ENCODE peak calls at places on chromosome 17, in six cellular contexts. One of them, this sample, is unnamed.

GRCh38 chr17:32541640-32542039 is 54.8 kb downstream of the CDK5R1 start:
- DNase-seq in neural crest cell: no peak
- DNase-seq in heart left ventricle: no peak
- DNase-seq in ovary: no peak
- DNase-seq in H9: no peak
- DNase-seq in heart right ventricle: no peak
- DNase-seq in this sample: no peak

GRCh38 chr17:6706996-6707395 is 6.2 kb downstream of the SLC13A5 start:
- DNase-seq in ovary: no peak
- DNase-seq in heart left ventricle: no peak
- DNase-seq in H9: no peak
- DNase-seq in heart right ventricle: no peak
- DNase-seq in neural crest cell: no peak
- DNase-seq in this sample: no peak

GRCh38 chr17:31610301-31610910 is 218.9 kb downstream of the RAB11FIP4 start:
- DNase-seq in neural crest cell: no peak
- DNase-seq in H9: peak
- DNase-seq in ovary: no peak
- DNase-seq in heart left ventricle: no peak
- DNase-seq in heart right ventricle: no peak
- DNase-seq in this sample: no peak

GRCh38 chr17:53626286-53626685 is 196.4 kb upstream of the KIF2B start:
- DNase-seq in heart right ventricle: no peak
- DNase-seq in H9: no peak
- DNase-seq in neural crest cell: no peak
- DNase-seq in ovary: no peak
- DNase-seq in heart left ventricle: no peak
- DNase-seq in this sample: no peak

GRCh38 chr17:37060094-37060493 is 111.3 kb downstream of the AATF start:
- DNase-seq in H9: no peak
- DNase-seq in heart right ventricle: no peak
- DNase-seq in heart left ventricle: no peak
- DNase-seq in neural crest cell: no peak
- DNase-seq in ovary: no peak
- DNase-seq in this sample: no peak

GRCh38 chr17:78716292-78716691 is 65.8 kb downstream of the CYTH1 start:
- DNase-seq in heart right ventricle: no peak
- DNase-seq in heart left ventricle: no peak
- DNase-seq in ovary: no peak
- DNase-seq in H9: no peak
- DNase-seq in neural crest cell: no peak
- DNase-seq in this sample: no peak

GRCh38 chr17:38350035-38350434 is 1.6 kb upstream of the SOCS7 start:
- DNase-seq in heart left ventricle: no peak
- DNase-seq in ovary: no peak
- DNase-seq in H9: no peak
- DNase-seq in neural crest cell: no peak
- DNase-seq in heart right ventricle: no peak
- DNase-seq in this sample: no peak

GRCh38 chr17:64661731-64661980 is 451 bp downstream of the SMURF2 start:
- DNase-seq in heart left ventricle: no peak
- DNase-seq in ovary: peak
- DNase-seq in heart right ventricle: peak
- DNase-seq in H9: no peak
- DNase-seq in neural crest cell: no peak
- DNase-seq in this sample: no peak

GRCh38 chr17:35486920-35487727 is 38.6 kb upstream of the SLFN13 start:
- DNase-seq in heart right ventricle: peak
- DNase-seq in ovary: peak
- DNase-seq in neural crest cell: no peak
- DNase-seq in heart left ventricle: peak
- DNase-seq in H9: no peak
- DNase-seq in this sample: no peak

GRCh38 chr17:64739316-64740058 is 77.4 kb upstream of the SMURF2 start:
- DNase-seq in heart right ventricle: no peak
- DNase-seq in ovary: no peak
- DNase-seq in neural crest cell: no peak
- DNase-seq in heart left ventricle: no peak
- DNase-seq in H9: peak
- DNase-seq in this sample: no peak

GRCh38 chr17:52136173-52136572 is 22.3 kb downstream of the CA10 start:
- DNase-seq in heart left ventricle: no peak
- DNase-seq in heart right ventricle: no peak
- DNase-seq in ovary: no peak
- DNase-seq in H9: no peak
- DNase-seq in neural crest cell: no peak
- DNase-seq in this sample: no peak

GRCh38 chr17:35257080-35257701 is 14.3 kb downstream of the SLFN5 start:
- DNase-seq in neural crest cell: no peak
- DNase-seq in H9: no peak
- DNase-seq in heart left ventricle: no peak
- DNase-seq in heart right ventricle: peak
- DNase-seq in ovary: no peak
- DNase-seq in this sample: no peak

GRCh38 chr17:35825206-35825605 is 15.9 kb downstream of the TAF15 start:
- DNase-seq in H9: no peak
- DNase-seq in heart right ventricle: no peak
- DNase-seq in neural crest cell: no peak
- DNase-seq in heart left ventricle: no peak
- DNase-seq in ovary: no peak
- DNase-seq in this sample: no peak

GRCh38 chr17:67156269-67157199 is 88.5 kb downstream of the HELZ start:
- DNase-seq in H9: no peak
- DNase-seq in heart left ventricle: no peak
- DNase-seq in neural crest cell: no peak
- DNase-seq in heart right ventricle: no peak
- DNase-seq in ovary: no peak
- DNase-seq in this sample: no peak

GRCh38 chr17:55037828-55038227 is 69.3 kb downstream of the STXBP4 start:
- DNase-seq in ovary: no peak
- DNase-seq in neural crest cell: no peak
- DNase-seq in H9: no peak
- DNase-seq in heart left ventricle: no peak
- DNase-seq in heart right ventricle: no peak
- DNase-seq in this sample: no peak

GRCh38 chr17:8173056-8173870 is 2.9 kb downstream of the TMEM107 start:
- DNase-seq in neural crest cell: no peak
- DNase-seq in H9: peak
- DNase-seq in heart right ventricle: peak
- DNase-seq in ovary: peak
- DNase-seq in heart left ventricle: peak
- DNase-seq in this sample: no peak

GRCh38 chr17:27473748-27474609 is 17.7 kb downstream of the KSR1 start:
- DNase-seq in heart right ventricle: peak
- DNase-seq in heart left ventricle: peak
- DNase-seq in neural crest cell: no peak
- DNase-seq in H9: no peak
- DNase-seq in ovary: no peak
- DNase-seq in this sample: no peak

GRCh38 chr17:8068736-8069586 is 18.6 kb downstream of the ALOX12B start:
- DNase-seq in neural crest cell: no peak
- DNase-seq in heart left ventricle: peak
- DNase-seq in ovary: no peak
- DNase-seq in heart right ventricle: no peak
- DNase-seq in H9: no peak
- DNase-seq in this sample: no peak

GRCh38 chr17:2212328-2212981 is 91.1 kb downstream of the SMG6 start:
- DNase-seq in heart right ventricle: no peak
- DNase-seq in neural crest cell: no peak
- DNase-seq in ovary: no peak
- DNase-seq in heart left ventricle: peak
- DNase-seq in H9: no peak
- DNase-seq in this sample: no peak

GRCh38 chr17:32161506-32162365 is 19.4 kb downstream of the RHOT1 start:
- DNase-seq in heart right ventricle: no peak
- DNase-seq in H9: no peak
- DNase-seq in ovary: no peak
- DNase-seq in heart left ventricle: no peak
- DNase-seq in neural crest cell: no peak
- DNase-seq in this sample: no peak

GRCh38 chr17:66971730-66972441 is 7.4 kb downstream of the CACNG4 start:
- DNase-seq in heart right ventricle: no peak
- DNase-seq in heart left ventricle: no peak
- DNase-seq in H9: no peak
- DNase-seq in neural crest cell: no peak
- DNase-seq in ovary: no peak
- DNase-seq in this sample: no peak

GRCh38 chr17:57045868-57046671 is 39.0 kb upstream of the AKAP1 start:
- DNase-seq in H9: peak
- DNase-seq in heart left ventricle: no peak
- DNase-seq in heart right ventricle: no peak
- DNase-seq in neural crest cell: no peak
- DNase-seq in ovary: peak
- DNase-seq in this sample: no peak

GRCh38 chr17:37462492-37462891 is 27.2 kb upstream of the DUSP14 start:
- DNase-seq in ovary: no peak
- DNase-seq in heart right ventricle: no peak
- DNase-seq in neural crest cell: no peak
- DNase-seq in heart left ventricle: no peak
- DNase-seq in H9: no peak
- DNase-seq in this sample: no peak

GRCh38 chr17:17300624-17301568 is 2.3 kb upstream of the NT5M start:
- DNase-seq in neural crest cell: peak
- DNase-seq in heart right ventricle: peak
- DNase-seq in heart left ventricle: peak
- DNase-seq in ovary: peak
- DNase-seq in H9: peak
- DNase-seq in this sample: no peak

GRCh38 chr17:48954300-48954755 is 9.7 kb upstream of the SNF8 start:
- DNase-seq in H9: peak
- DNase-seq in heart left ventricle: no peak
- DNase-seq in neural crest cell: no peak
- DNase-seq in ovary: no peak
- DNase-seq in heart right ventricle: no peak
- DNase-seq in this sample: no peak

GRCh38 chr17:79754359-79754758 is 23.6 kb upstream of the CBX2 start:
- DNase-seq in heart right ventricle: no peak
- DNase-seq in ovary: no peak
- DNase-seq in H9: no peak
- DNase-seq in neural crest cell: no peak
- DNase-seq in heart left ventricle: no peak
- DNase-seq in this sample: no peak
- TF ChIP-seq CTCF in heart right ventricle: no peak
- TF ChIP-seq CTCF in ovary: no peak
- TF ChIP-seq CTCF in H9: no peak
- TF ChIP-seq CTCF in neural crest cell: no peak
- TF ChIP-seq CTCF in heart left ventricle: no peak
- TF ChIP-seq CTCF in this sample: no peak

DNA sequence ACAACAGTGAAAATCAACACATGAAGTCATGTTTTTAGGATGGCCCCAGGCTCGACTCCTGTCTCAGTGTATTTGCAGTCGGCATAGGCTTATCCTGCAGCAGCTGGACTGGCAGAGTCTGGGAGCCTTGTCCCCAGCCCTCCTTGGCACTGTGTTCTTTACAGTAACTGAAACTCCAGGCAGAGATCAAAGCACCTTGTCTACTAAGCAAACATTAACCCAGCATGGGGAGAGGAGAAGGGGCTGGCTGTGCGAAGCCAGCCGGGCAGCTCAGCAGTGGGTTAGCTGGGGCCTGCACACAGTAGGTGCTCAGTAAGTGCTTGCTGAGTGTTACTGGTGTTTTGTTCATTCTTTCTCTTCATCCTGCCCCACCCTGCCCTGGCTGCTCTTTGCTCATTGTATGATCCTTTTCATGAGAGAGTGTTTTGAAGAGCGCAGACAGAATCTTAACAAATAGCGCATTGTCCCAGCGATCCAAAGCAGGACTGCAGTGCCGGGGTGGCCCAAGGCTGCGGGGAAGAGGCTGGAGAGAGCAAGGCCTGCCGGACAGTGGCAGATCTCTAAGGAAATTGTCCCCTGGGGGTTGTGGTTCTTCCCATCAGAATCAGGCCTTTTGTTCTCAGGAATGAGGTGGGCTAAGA is 23.5 kb upstream of the ITGB4 start:
- DNase-seq in heart left ventricle: no peak
- DNase-seq in heart right ventricle: no peak
- DNase-seq in ovary: no peak
- DNase-seq in neural crest cell: peak
- DNase-seq in H9: no peak
- DNase-seq in this sample: peak
- TF ChIP-seq CTCF in heart left ventricle: no peak
- TF ChIP-seq CTCF in heart right ventricle: no peak
- TF ChIP-seq CTCF in ovary: no peak
- TF ChIP-seq CTCF in neural crest cell: no peak
- TF ChIP-seq CTCF in H9: no peak
- TF ChIP-seq CTCF in this sample: no peak

DNA sequence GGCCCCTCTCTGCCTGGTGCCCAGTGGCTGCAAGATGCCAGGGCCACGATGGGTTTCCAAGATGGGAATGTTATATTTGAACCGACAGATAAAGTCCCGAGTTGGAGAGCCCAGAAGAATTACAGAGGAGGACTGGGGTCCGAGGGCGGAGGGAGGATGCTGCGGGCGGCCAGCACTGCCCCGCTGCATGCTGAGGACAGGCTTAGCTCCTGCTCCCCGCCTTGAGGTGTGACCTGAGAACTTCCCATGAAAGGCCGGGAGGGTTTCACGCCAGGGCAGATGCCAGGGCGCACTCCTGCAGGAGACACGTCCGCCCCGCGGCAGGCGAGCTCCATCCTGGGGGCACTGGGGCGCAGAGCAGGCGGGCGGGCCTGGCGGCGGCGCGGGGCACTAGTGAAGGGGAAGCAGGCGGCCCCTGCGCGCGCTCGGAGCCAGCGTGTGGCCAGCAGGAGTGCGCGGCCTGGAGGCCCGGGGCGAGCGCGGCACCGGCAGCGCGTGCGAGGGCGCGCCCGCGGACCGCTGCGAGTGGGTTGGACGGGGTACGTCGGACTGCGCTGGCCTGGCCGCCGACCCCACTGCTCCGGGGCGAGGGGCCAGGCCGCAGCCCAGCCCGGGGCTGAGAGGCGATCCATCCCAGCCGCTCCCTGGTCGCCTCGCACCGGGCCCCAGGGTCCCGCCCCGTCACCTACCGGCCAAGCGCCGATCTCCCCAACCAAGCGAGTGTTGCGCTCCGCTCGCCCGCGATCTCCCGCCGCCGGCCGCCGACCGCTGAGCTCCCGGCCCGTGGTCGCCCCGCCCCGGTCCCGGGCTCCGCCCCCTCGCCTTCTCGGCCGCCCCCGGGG is at the start of gene MAP3K14:
- DNase-seq in heart right ventricle: peak
- DNase-seq in H9: peak
- DNase-seq in ovary: peak
- DNase-seq in heart left ventricle: peak
- DNase-seq in neural crest cell: peak
- DNase-seq in this sample: peak
- TF ChIP-seq CTCF in heart right ventricle: no peak
- TF ChIP-seq CTCF in H9: peak
- TF ChIP-seq CTCF in ovary: no peak
- TF ChIP-seq CTCF in heart left ventricle: peak
- TF ChIP-seq CTCF in neural crest cell: peak
- TF ChIP-seq CTCF in this sample: no peak

DNA sequence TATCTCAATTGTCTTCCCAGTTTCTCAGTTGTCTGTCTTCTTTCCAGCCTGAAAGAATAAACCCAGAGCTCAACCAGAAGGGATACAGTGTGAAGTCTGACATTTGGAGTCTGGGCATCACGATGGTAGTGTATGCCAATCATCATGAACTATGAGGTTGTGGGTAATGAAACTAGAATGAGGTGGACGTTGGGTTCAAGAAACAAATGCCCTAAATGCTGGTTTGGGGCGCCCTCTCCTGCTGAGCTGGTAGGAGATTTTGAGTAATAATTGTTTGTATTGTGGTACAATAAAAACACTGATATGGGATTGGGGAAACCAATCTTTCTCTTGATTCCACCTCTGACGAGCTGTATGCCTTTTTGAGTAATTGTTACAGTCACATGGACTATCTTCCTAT is 110.4 kb downstream of the MAP2K6 start:
- DNase-seq in H9: no peak
- DNase-seq in heart left ventricle: no peak
- DNase-seq in heart right ventricle: no peak
- DNase-seq in neural crest cell: no peak
- DNase-seq in ovary: no peak
- DNase-seq in this sample: no peak
- TF ChIP-seq CTCF in H9: no peak
- TF ChIP-seq CTCF in heart left ventricle: no peak
- TF ChIP-seq CTCF in heart right ventricle: no peak
- TF ChIP-seq CTCF in neural crest cell: no peak
- TF ChIP-seq CTCF in ovary: no peak
- TF ChIP-seq CTCF in this sample: peak